ENCODE peak calls at places on chromosomes 1 and 21, in nine cellular contexts. C is ovary; Y is skeletal muscle cell; X is cardiac muscle cell; B is HepG2; V is naive thymus-derived CD4-positive, alpha-beta T cell; A is GM06990; J is neural progenitor cell; F is thyroid gland. H is an unnamed sample.

GRCh38 chr1:220717800-220718640 is 27.9 kb downstream of the C1orf115 start:
- DNase-seq in J (no peak), Y (no peak), X (no peak), F (no peak), A (no peak), C (no peak), B (no peak), V (no peak), H (no peak)

GRCh38 chr21:41932191-41932575 is 21.6 kb downstream of the C2CD2 start:
- DNase-seq in Y (peak; percentile 59), C (peak; percentile 44), F (no peak), J (no peak), B (no peak), X (no peak), V (no peak), A (no peak), H (no peak)

GRCh38 chr1:19743180-19743579 is 56.5 kb downstream of the TMCO4 start:
- DNase-seq in Y (no peak), A (no peak), B (no peak), X (no peak), J (no peak), C (no peak), V (no peak), F (no peak), H (no peak)

GRCh38 chr1:58035523-58035922 is 511.0 kb downstream of the OMA1 start:
- DNase-seq in F (no peak), A (no peak), C (no peak), B (peak; percentile 4), J (peak; percentile 64), Y (no peak), V (no peak), X (peak; percentile 20), H (peak; percentile 24)

GRCh38 chr1:208302702-208303101 is 58.5 kb upstream of the PLXNA2 start:
- DNase-seq in X (no peak), B (no peak), F (no peak), V (no peak), J (no peak), Y (no peak), A (no peak), C (no peak), H (no peak)

GRCh38 chr1:171292799-171293198 is 21.2 kb upstream of the FMO4 start:
- DNase-seq in C (no peak), V (no peak), Y (peak; percentile 4), J (no peak), B (no peak), X (no peak), A (no peak), F (no peak), H (no peak)

GRCh38 chr1:18434041-18434440 is 46.7 kb upstream of the KLHDC7A start:
- DNase-seq in V (no peak), J (no peak), B (no peak), X (no peak), F (no peak), C (no peak), A (no peak), Y (no peak), H (no peak)

GRCh38 chr1:75125161-75125681 is 9.0 kb upstream of the LHX8 start:
- DNase-seq in J (no peak), X (no peak), F (no peak), C (no peak), Y (no peak), V (no peak), B (no peak), A (no peak), H (no peak)

GRCh38 chr1:197320991-197321531 is 53.0 kb downstream of the CRB1 start:
- DNase-seq in B (no peak), C (no peak), J (no peak), V (no peak), A (no peak), X (no peak), F (peak; percentile 16), Y (peak; percentile 96), H (no peak)

GRCh38 chr1:205519541-205520131 is 15.2 kb downstream of the CDK18 start:
- DNase-seq in Y (no peak), V (no peak), F (no peak), A (no peak), J (no peak), X (no peak), B (no peak), C (no peak), H (no peak)

GRCh38 chr1:239912471-239912870 is 179.2 kb upstream of the FMN2 start:
- DNase-seq in X (no peak), C (no peak), J (no peak), A (no peak), V (no peak), Y (peak; percentile 28), B (no peak), F (no peak), H (no peak)

GRCh38 chr21:17334478-17334877 is 178.4 kb upstream of the CXADR start:
- DNase-seq in F (no peak), X (no peak), C (no peak), J (no peak), V (no peak), Y (no peak), A (no peak), B (no peak), H (no peak)

GRCh38 chr1:33583567-33583966 is 111.1 kb downstream of the ZSCAN20 start:
- DNase-seq in Y (no peak), J (no peak), A (no peak), C (no peak), X (no peak), V (no peak), F (no peak), B (no peak), H (no peak)

GRCh38 chr1:151039527-151039926 is 3.1 kb downstream of the BNIPL start:
- DNase-seq in B (no peak), V (no peak), Y (no peak), A (no peak), X (peak; percentile 47), F (no peak), C (no peak), J (no peak), H (no peak)
- H3K4me3 ChIP-seq in B (no peak overlapping the region), V (no peak overlapping the region), Y (no peak overlapping the region), A (no peak overlapping the region), X (no peak overlapping the region), F (no peak overlapping the region), C (no peak overlapping the region), J (no peak overlapping the region), H (no peak overlapping the region)

GRCh38 chr1:23562138-23562819 is 3.0 kb upstream of the ID3 start:
- DNase-seq in Y (peak; percentile 98), A (peak; percentile 81), J (peak; percentile 98), X (peak; percentile 98), F (peak; percentile 99), V (no peak), C (peak; percentile 96), B (peak; percentile 98), H (peak; percentile 81)
- H3K4me3 ChIP-seq in Y (peak overlapping the region; percentile 13), A (no peak overlapping the region), J (peak overlapping the region; percentile 9), X (peak overlapping the region; percentile 16), F (no peak overlapping the region), V (no peak overlapping the region), C (no peak overlapping the region), B (peak overlapping the region; percentile 46), H (peak overlapping the region; percentile 25)

GRCh38 chr1:165369255-165369848 is 12.8 kb upstream of the LMX1A start:
- DNase-seq in V (peak; percentile 19), X (peak; percentile 71), J (peak; percentile 77), B (peak; percentile 21), C (peak; percentile 52), A (no peak), Y (no peak), F (peak; percentile 54), H (peak; percentile 18)

GRCh38 chr1:165365344-165365743 is 8.8 kb upstream of the LMX1A start:
- DNase-seq in Y (no peak), B (no peak), J (no peak), V (no peak), X (no peak), C (no peak), A (no peak), F (no peak), H (no peak)

GRCh38 chr1:165364432-165365133 is 8.1 kb upstream of the LMX1A start:
- DNase-seq in C (no peak), J (no peak), X (no peak), V (no peak), F (peak; percentile 46), A (no peak), B (no peak), Y (no peak), H (no peak)

GRCh38 chr1:165371588-165372235 is 15.2 kb upstream of the LMX1A start:
- DNase-seq in B (no peak), C (no peak), Y (no peak), X (no peak), V (no peak), F (no peak), A (no peak), J (no peak), H (no peak)

DNA sequence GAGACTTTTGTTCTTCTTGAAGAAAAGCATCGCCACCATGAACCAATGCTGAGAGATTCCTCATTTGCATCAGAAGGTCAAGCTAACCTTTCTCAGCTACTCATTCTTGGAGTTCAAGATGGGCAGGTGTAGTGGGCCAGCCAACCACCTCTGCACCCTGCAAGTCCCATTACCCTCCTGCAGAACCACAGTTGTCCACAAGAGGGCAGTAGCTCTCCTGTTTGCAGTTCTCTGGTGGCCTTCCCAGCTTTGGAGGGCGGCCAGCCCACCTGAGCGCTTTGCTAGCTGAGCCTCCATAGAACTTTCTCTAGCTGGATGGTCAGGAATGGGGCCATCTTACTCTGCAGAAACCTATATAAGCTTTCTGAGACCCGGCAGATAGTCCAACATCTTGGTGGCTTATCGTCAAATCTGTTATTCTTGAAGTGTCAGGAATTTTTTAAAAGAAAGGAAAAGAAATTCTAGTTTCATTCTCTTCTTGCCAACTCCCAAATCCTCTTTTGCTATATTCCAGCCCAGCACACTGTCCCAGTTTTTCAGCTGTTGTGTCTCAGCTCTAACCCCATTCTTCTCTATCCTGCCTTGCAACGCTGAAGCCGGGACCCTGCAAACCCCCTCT is 11.0 kb upstream of the LMX1A start:
- DNase-seq in F (peak; percentile 88), X (peak; percentile 83), B (peak; percentile 73), V (peak; percentile 53), J (peak; percentile 81), A (no peak), Y (peak; percentile 22), C (peak; percentile 87), H (peak; percentile 76)
- H3K4me3 ChIP-seq in F (no peak overlapping the region), X (no peak overlapping the region), B (no peak overlapping the region), V (no peak overlapping the region), J (no peak overlapping the region), A (no peak overlapping the region), Y (no peak overlapping the region), C (no peak overlapping the region), H (no peak overlapping the region)

GRCh38 chr1:223547316-223548114 is 118.0 kb downstream of the CAPN8 start:
- DNase-seq in J (no peak), Y (no peak), C (no peak), A (no peak), V (no peak), B (no peak), X (no peak), F (no peak), H (no peak)

GRCh38 chr1:223549740-223550139 is 115.8 kb downstream of the CAPN8 start:
- DNase-seq in Y (no peak), V (no peak), J (no peak), C (no peak), A (no peak), F (no peak), B (no peak), X (no peak), H (no peak)

GRCh38 chr1:223542831-223543230 is 122.7 kb downstream of the CAPN8 start:
- DNase-seq in V (no peak), F (no peak), J (no peak), C (no peak), X (no peak), B (no peak), A (no peak), Y (no peak), H (no peak)

GRCh38 chr1:223543559-223543958 is 121.9 kb downstream of the CAPN8 start:
- DNase-seq in Y (no peak), A (no peak), J (no peak), F (no peak), X (no peak), B (no peak), C (no peak), V (no peak), H (no peak)

GRCh38 chr1:223545325-223545724 is 120.2 kb downstream of the CAPN8 start:
- DNase-seq in V (no peak), J (no peak), Y (no peak), X (no peak), B (no peak), C (no peak), F (no peak), A (no peak), H (no peak)
- H3K4me3 ChIP-seq in V (no peak overlapping the region), J (no peak overlapping the region), Y (no peak overlapping the region), X (no peak overlapping the region), B (no peak overlapping the region), C (no peak overlapping the region), F (no peak overlapping the region), A (no peak overlapping the region), H (no peak overlapping the region)